ENCODE peak calls at places on chromosomes 12 and 14, in ten cellular contexts. E, B, Z, G, M, J, K, P, Q and C are unnamed samples.

GRCh38 chr14:31927348-31927826 is 149.7 kb upstream of the ARHGAP5 start:
- DNase-seq in E (no peak), B (no peak), Z (no peak), G (no peak), M (no peak), J (peak; percentile 95), K (no peak), P (peak; percentile 20), Q (no peak), C (no peak)

GRCh38 chr12:26401874-26402273 is 206.5 kb downstream of the SSPN start:
- DNase-seq in E (no peak), B (no peak), Z (no peak), G (no peak), M (no peak), J (no peak), K (no peak), P (no peak), Q (no peak), C (no peak)

GRCh38 chr14:70976591-70976990 is 69.3 kb downstream of the PCNX1 start:
- DNase-seq in E (no peak), B (no peak), Z (no peak), G (no peak), M (no peak), J (no peak), K (no peak), P (no peak), Q (no peak), C (no peak)

GRCh38 chr12:13947237-13947945 is 34.0 kb downstream of the GRIN2B start:
- DNase-seq in E (no peak), B (no peak), Z (no peak), G (no peak), M (no peak), J (peak; percentile 92), K (no peak), P (peak; percentile 14), Q (no peak), C (no peak)

GRCh38 chr12:13039557-13039956 is 4.6 kb upstream of the FAM234B start:
- DNase-seq in E (no peak), B (no peak), Z (no peak), G (no peak), M (no peak), J (no peak), K (no peak), P (no peak), Q (no peak), C (no peak)

GRCh38 chr12:76782440-76782996 is 18.6 kb downstream of the ZDHHC17 start:
- DNase-seq in E (no peak), B (no peak), Z (no peak), G (no peak), M (no peak), J (no peak), K (no peak), P (no peak), Q (no peak), C (no peak)

GRCh38 chr12:124654666-124655316 is 87.4 kb upstream of the NCOR2 start:
- DNase-seq in E (no peak), B (no peak), Z (peak; percentile 57), G (peak; percentile 83), M (peak; percentile 95), J (no peak), K (peak; percentile 54), P (no peak), Q (no peak), C (peak; percentile 60)

GRCh38 chr14:67636361-67636919 is 16.7 kb downstream of the ARG2 start:
- DNase-seq in E (no peak), B (no peak), Z (no peak), G (no peak), M (no peak), J (no peak), K (no peak), P (no peak), Q (no peak), C (no peak)

GRCh38 chr12:65765436-65765813 is 58.9 kb upstream of the HMGA2 start:
- DNase-seq in E (no peak), B (no peak), Z (no peak), G (no peak), M (no peak), J (no peak), K (no peak), P (no peak), Q (no peak), C (no peak)

GRCh38 chr14:74619672-74620131 is 7.7 kb upstream of the LTBP2 start:
- DNase-seq in E (no peak), B (no peak), Z (peak; percentile 53), G (peak; percentile 62), M (peak; percentile 78), J (peak; percentile 95), K (no peak), P (no peak), Q (no peak), C (peak; percentile 58)

GRCh38 chr14:38125484-38125912 is 82.2 kb upstream of the SSTR1 start:
- DNase-seq in E (no peak), B (no peak), Z (no peak), G (no peak), M (no peak), J (no peak), K (no peak), P (peak; percentile 21), Q (no peak), C (no peak)

GRCh38 chr12:13205809-13206559 is 9.5 kb downstream of the EMP1 start:
- DNase-seq in E (no peak), B (no peak), Z (no peak), G (no peak), M (no peak), J (peak; percentile 92), K (no peak), P (no peak), Q (no peak), C (no peak)

GRCh38 chr14:63897706-63898105 is 44.9 kb downstream of the SYNE2 start:
- DNase-seq in E (no peak), B (no peak), Z (no peak), G (no peak), M (no peak), J (no peak), K (no peak), P (no peak), Q (no peak), C (no peak)

GRCh38 chr12:45989857-45990467 is 412 bp downstream of the SCAF11 start:
- DNase-seq in E (peak; percentile 15), B (peak; percentile 51), Z (peak; percentile 51), G (peak; percentile 77), M (peak; percentile 88), J (no peak), K (peak; percentile 74), P (no peak), Q (peak; percentile 19), C (peak; percentile 73)

GRCh38 chr12:50517456-50518048 is 12.8 kb downstream of the DIP2B start:
- DNase-seq in E (no peak), B (no peak), Z (no peak), G (no peak), M (no peak), J (no peak), K (no peak), P (no peak), Q (no peak), C (no peak)

GRCh38 chr12:97456792-97457191 is 5.8 kb upstream of the RMST start:
- DNase-seq in E (no peak), B (no peak), Z (no peak), G (no peak), M (no peak), J (no peak), K (no peak), P (no peak), Q (no peak), C (no peak)

GRCh38 chr14:35416108-35416750 is 11.7 kb upstream of the NFKBIA start:
- DNase-seq in E (peak; percentile 73), B (peak; percentile 75), Z (no peak), G (no peak), M (no peak), J (no peak), K (no peak), P (no peak), Q (no peak), C (no peak)

GRCh38 chr12:11709513-11709912 is 60.0 kb downstream of the ETV6 start:
- DNase-seq in E (no peak), B (no peak), Z (no peak), G (no peak), M (no peak), J (no peak), K (no peak), P (no peak), Q (no peak), C (no peak)

GRCh38 chr14:94001501-94002396 is 4.6 kb downstream of the CCDC197 start:
- DNase-seq in E (peak; percentile 45), B (peak; percentile 41), Z (peak; percentile 55), G (peak; percentile 70), M (peak; percentile 84), J (no peak), K (peak; percentile 47), P (peak; percentile 69), Q (no peak), C (peak; percentile 62)

GRCh38 chr12:104684884-104685283 is 228.1 kb downstream of the CHST11 start:
- DNase-seq in E (no peak), B (no peak), Z (no peak), G (no peak), M (no peak), J (no peak), K (no peak), P (no peak), Q (no peak), C (no peak)